ENCODE peak calls at places on chromosomes 6 and 20, in four cellular contexts. U, K, A and F are unnamed samples.

GRCh38 chr20:35600176-35600995 is 15.2 kb upstream of the SPAG4 start:
- DNase-seq in U (no peak), K (no peak), A (no peak), F (no peak)

GRCh38 chr6:153941768-153942167 is 97.3 kb upstream of the OPRM1 start:
- DNase-seq in U (no peak), K (no peak), A (no peak), F (no peak)

GRCh38 chr6:44275749-44276648 is 5.7 kb downstream of the TMEM151B start:
- DNase-seq in U (no peak), K (peak; percentile 34), A (no peak), F (no peak)

GRCh38 chr6:25370175-25371036 is 91.2 kb downstream of the CARMIL1 start:
- DNase-seq in U (no peak), K (no peak), A (no peak), F (no peak)

GRCh38 chr20:23530937-23531567 is 37.2 kb downstream of the CST9L start:
- DNase-seq in U (no peak), K (no peak), A (no peak), F (no peak)

GRCh38 chr6:121482004-121482693 is 46.7 kb downstream of the GJA1 start:
- DNase-seq in U (no peak), K (no peak), A (no peak), F (peak; percentile 52)

GRCh38 chr20:50085481-50086365 is 27.2 kb downstream of the UBE2V1 start:
- DNase-seq in U (peak; percentile 58), K (peak; percentile 20), A (no peak), F (no peak)

GRCh38 chr20:63309261-63310071 is 16.5 kb downstream of the COL20A1 start:
- DNase-seq in U (peak; percentile 25), K (peak; percentile 29), A (no peak), F (peak; percentile 39)

GRCh38 chr6:44076016-44076365 is 51.3 kb downstream of the MRPL14 start:
- DNase-seq in U (no peak), K (no peak), A (no peak), F (no peak)

GRCh38 chr6:162119349-162119748 is 608.2 kb downstream of the PRKN start:
- DNase-seq in U (peak; percentile 45), K (no peak), A (no peak), F (no peak)

GRCh38 chr6:138162104-138162946 is 586 bp downstream of the ARFGEF3 start:
- DNase-seq in U (no peak), K (no peak), A (peak; percentile 14), F (peak; percentile 17)

GRCh38 chr6:39867592-39867991 is 66.7 kb downstream of the MOCS1 start:
- DNase-seq in U (no peak), K (no peak), A (no peak), F (no peak)

GRCh38 chr6:111770263-111771083 is 102.8 kb downstream of the FYN start:
- DNase-seq in U (no peak), K (no peak), A (no peak), F (no peak)

GRCh38 chr6:90537723-90538407 is 49.0 kb downstream of the MAP3K7 start:
- DNase-seq in U (no peak), K (no peak), A (no peak), F (no peak)

GRCh38 chr6:53441035-53441493 is 92.3 kb upstream of the ELOVL5 start:
- DNase-seq in U (peak; percentile 20), K (no peak), A (no peak), F (no peak)

GRCh38 chr20:51768759-51769517 is 748 bp upstream of the ATP9A start:
- DNase-seq in U (no peak), K (peak; percentile 4), A (no peak), F (no peak)

GRCh38 chr6:129659590-129660345 is 50.2 kb downstream of the ARHGAP18 start:
- DNase-seq in U (no peak), K (no peak), A (no peak), F (no peak)

GRCh38 chr20:63178889-63179751 is 36.8 kb downstream of the YTHDF1 start:
- DNase-seq in U (peak; percentile 7), K (peak; percentile 77), A (no peak), F (no peak)

GRCh38 chr20:24751551-24751950 is 197.5 kb upstream of the CST7 start:
- DNase-seq in U (no peak), K (no peak), A (no peak), F (peak; percentile 21)

GRCh38 chr20:34639755-34640222 is 37.1 kb downstream of the PIGU start:
- DNase-seq in U (peak; percentile 25), K (no peak), A (no peak), F (no peak)

GRCh38 chr6:56513631-56514030 is 129.1 kb downstream of the DST start:
- DNase-seq in U (no peak), K (no peak), A (no peak), F (no peak)

GRCh38 chr6:56366112-56366852 is 118.9 kb upstream of the COL21A1 start:
- DNase-seq in U (no peak), K (no peak), A (no peak), F (no peak)

GRCh38 chr6:150813319-150813992 is 52.0 kb upstream of the MTHFD1L start:
- DNase-seq in U (no peak), K (peak; percentile 63), A (no peak), F (no peak)

GRCh38 chr20:53608456-53609413 is 15.1 kb upstream of the ZNF217 start:
- DNase-seq in U (no peak), K (peak; percentile 23), A (no peak), F (peak; percentile 38)

GRCh38 chr6:114936060-114936459 is 593.2 kb upstream of the HS3ST5 start:
- DNase-seq in U (no peak), K (no peak), A (no peak), F (no peak)

GRCh38 chr6:129497591-129498555 is 212.1 kb downstream of the ARHGAP18 start:
- DNase-seq in U (no peak), K (no peak), A (no peak), F (no peak)

GRCh38 chr20:42678895-42679294 is 510.8 kb downstream of the PTPRT start:
- DNase-seq in U (no peak), K (no peak), A (no peak), F (no peak)

GRCh38 chr20:62943396-62943795 is 5.4 kb downstream of the GID8 start:
- DNase-seq in U (no peak), K (no peak), A (no peak), F (no peak)

GRCh38 chr6:13159295-13159694 is 169.0 kb downstream of the TBC1D7 start:
- DNase-seq in U (no peak), K (no peak), A (no peak), F (no peak)

GRCh38 chr6:143806282-143807102 is 36.6 kb upstream of the LTV1 start:
- DNase-seq in U (no peak), K (peak; percentile 88), A (no peak), F (peak; percentile 73)

GRCh38 chr6:80566361-80566760 is 459.9 kb downstream of the BCKDHB start:
- DNase-seq in U (no peak), K (no peak), A (no peak), F (no peak)

GRCh38 chr6:96721227-96721626 is 116.0 kb downstream of the GPR63 start:
- DNase-seq in U (no peak), K (no peak), A (no peak), F (no peak)

GRCh38 chr20:20710847-20711315 is 1.6 kb downstream of the RALGAPA2 start:
- DNase-seq in U (no peak), K (peak; percentile 12), A (no peak), F (no peak)